ENCODE peak calls at places on chromosomes 13 and 19, in nine cellular contexts. U, F, N, V, S, D, Y, I and C are unnamed samples.

GRCh38 chr19:54133312-54133956 is 4.1 kb upstream of the CNOT3 start:
- DNase-seq in U (no peak), F (peak), N (no peak), V (no peak), S (no peak), D (no peak), Y (no peak), I (peak), C (no peak)

GRCh38 chr13:60329221-60329983 is 67.6 kb upstream of the TDRD3 start:
- DNase-seq in U (no peak), F (peak), N (no peak), V (no peak), S (no peak), D (peak), Y (no peak), I (peak), C (no peak)

GRCh38 chr13:46797468-46798237 is 692 bp upstream of the ESD start:
- DNase-seq in U (no peak), F (no peak), N (no peak), V (peak), S (no peak), D (no peak), Y (no peak), I (peak), C (no peak)

GRCh38 chr19:35754365-35755139 is 2.3 kb downstream of the HSPB6 start:
- DNase-seq in U (no peak), F (no peak), N (no peak), V (no peak), S (no peak), D (no peak), Y (no peak), I (no peak), C (no peak)

GRCh38 chr19:46487802-46488445 is 7.7 kb downstream of the PNMA8B start:
- DNase-seq in U (peak), F (peak), N (peak), V (peak), S (no peak), D (peak), Y (peak), I (peak), C (peak)

GRCh38 chr19:6088677-6089063 is 21.6 kb downstream of the RFX2 start:
- DNase-seq in U (no peak), F (no peak), N (no peak), V (no peak), S (no peak), D (peak), Y (no peak), I (peak), C (no peak)

GRCh38 chr13:83798731-83799130 is 83.5 kb downstream of the SLITRK1 start:
- DNase-seq in U (no peak), F (no peak), N (no peak), V (no peak), S (no peak), D (no peak), Y (no peak), I (peak), C (no peak)

GRCh38 chr19:11405846-11406643 is 13.1 kb downstream of the RGL3 start:
- DNase-seq in U (no peak), F (no peak), N (no peak), V (no peak), S (no peak), D (peak), Y (no peak), I (no peak), C (no peak)

GRCh38 chr13:20495087-20496023 is 30.3 kb downstream of the CRYL1 start:
- DNase-seq in U (peak), F (peak), N (peak), V (peak), S (peak), D (peak), Y (no peak), I (peak), C (peak)

GRCh38 chr13:76455960-76456359 is 430.2 kb downstream of the KCTD12 start:
- DNase-seq in U (no peak), F (peak), N (no peak), V (peak), S (no peak), D (no peak), Y (no peak), I (peak), C (no peak)

GRCh38 chr13:73364706-73365105 is 305.9 kb downstream of the KLF5 start:
- DNase-seq in U (no peak), F (no peak), N (no peak), V (no peak), S (no peak), D (no peak), Y (no peak), I (no peak), C (no peak)

GRCh38 chr13:99743079-99743478 is 228.5 kb downstream of the ZIC5 start:
- DNase-seq in U (no peak), F (no peak), N (no peak), V (no peak), S (no peak), D (no peak), Y (no peak), I (no peak), C (no peak)

GRCh38 chr13:101941095-101941777 is 460.6 kb downstream of the FGF14 start:
- DNase-seq in U (no peak), F (peak), N (no peak), V (no peak), S (no peak), D (no peak), Y (no peak), I (peak), C (no peak)

GRCh38 chr13:44752184-44752583 is 176.1 kb upstream of the TSC22D1 start:
- DNase-seq in U (no peak), F (no peak), N (no peak), V (no peak), S (no peak), D (no peak), Y (no peak), I (no peak), C (no peak)

GRCh38 chr13:78662467-78662866 is 3.5 kb upstream of the OBI1 start:
- DNase-seq in U (no peak), F (no peak), N (no peak), V (no peak), S (no peak), D (peak), Y (no peak), I (no peak), C (no peak)

GRCh38 chr13:111049791-111050538 is 65.1 kb upstream of the ARHGEF7 start:
- DNase-seq in U (no peak), F (peak), N (no peak), V (no peak), S (no peak), D (peak), Y (no peak), I (peak), C (peak)

GRCh38 chr19:28609944-28610343 is 603.0 kb downstream of the UQCRFS1 start:
- DNase-seq in U (no peak), F (no peak), N (no peak), V (no peak), S (no peak), D (no peak), Y (no peak), I (no peak), C (no peak)

GRCh38 chr13:68099616-68100015 is 869.5 kb upstream of the PCDH9 start:
- DNase-seq in U (no peak), F (no peak), N (no peak), V (no peak), S (no peak), D (no peak), Y (no peak), I (peak), C (no peak)

GRCh38 chr13:40445557-40445990 is 220.9 kb downstream of the FOXO1 start:
- DNase-seq in U (no peak), F (no peak), N (no peak), V (no peak), S (no peak), D (peak), Y (no peak), I (peak), C (no peak)

GRCh38 chr19:40908981-40909380 is 26.9 kb upstream of the CYP2A7 start:
- DNase-seq in U (peak), F (no peak), N (peak), V (no peak), S (no peak), D (no peak), Y (no peak), I (no peak), C (no peak)

GRCh38 chr13:44191504-44192171 is 182.0 kb upstream of the SERP2 start:
- DNase-seq in U (no peak), F (peak), N (no peak), V (peak), S (no peak), D (peak), Y (peak), I (peak), C (no peak)

GRCh38 chr19:7736148-7736547 is 4.2 kb upstream of the CLEC4G start:
- DNase-seq in U (no peak), F (no peak), N (no peak), V (no peak), S (no peak), D (no peak), Y (no peak), I (no peak), C (no peak)

GRCh38 chr19:54430306-54431254 is 15.3 kb downstream of the TTYH1 start:
- DNase-seq in U (peak), F (no peak), N (peak), V (no peak), S (no peak), D (no peak), Y (no peak), I (no peak), C (peak)

GRCh38 chr13:21060063-21060826 is 1.1 kb downstream of the LATS2 start:
- DNase-seq in U (no peak), F (peak), N (no peak), V (no peak), S (no peak), D (no peak), Y (no peak), I (peak), C (peak)

GRCh38 chr13:74570834-74571233 is 436.6 kb upstream of the KLF12 start:
- DNase-seq in U (no peak), F (peak), N (no peak), V (no peak), S (no peak), D (no peak), Y (no peak), I (peak), C (no peak)

GRCh38 chr19:11693505-11694499 is 44.9 kb downstream of the ZNF823 start:
- DNase-seq in U (no peak), F (peak), N (no peak), V (peak), S (no peak), D (peak), Y (no peak), I (peak), C (no peak)

GRCh38 chr19:13143135-13143534 is 7.0 kb downstream of the STX10 start:
- DNase-seq in U (no peak), F (peak), N (no peak), V (peak), S (no peak), D (no peak), Y (no peak), I (peak), C (no peak)

GRCh38 chr13:36839281-36839680 is 20.3 kb downstream of the RFXAP start:
- DNase-seq in U (no peak), F (no peak), N (no peak), V (no peak), S (no peak), D (no peak), Y (no peak), I (no peak), C (no peak)